ENCODE peak calls at places on chromosomes 3 and 15, in nine cellular contexts. One of them, this sample, is unnamed.

GRCh38 chr3:111695584-111696213 is 100.6 kb upstream of the ZBED2 start:
- DNase-seq in cardiac muscle cell: no peak
- DNase-seq in GM13977: no peak
- DNase-seq in left ventricle myocardium inferior: no peak
- DNase-seq in heart right ventricle: no peak
- DNase-seq in WTC11: no peak
- DNase-seq in fibroblast of the aortic adventitia: peak
- DNase-seq in GM10248: no peak
- DNase-seq in fibroblast of mammary gland: peak
- DNase-seq in this sample: no peak

GRCh38 chr3:178949896-178950295 is 121.7 kb downstream of the ZMAT3 start:
- DNase-seq in heart right ventricle: no peak
- DNase-seq in GM10248: no peak
- DNase-seq in GM13977: no peak
- DNase-seq in cardiac muscle cell: no peak
- DNase-seq in WTC11: no peak
- DNase-seq in left ventricle myocardium inferior: no peak
- DNase-seq in fibroblast of the aortic adventitia: no peak
- DNase-seq in fibroblast of mammary gland: no peak
- DNase-seq in this sample: no peak

GRCh38 chr3:129315386-129315991 is 36.8 kb downstream of the HMCES start:
- DNase-seq in left ventricle myocardium inferior: peak
- DNase-seq in WTC11: no peak
- DNase-seq in fibroblast of mammary gland: no peak
- DNase-seq in GM13977: peak
- DNase-seq in cardiac muscle cell: peak
- DNase-seq in heart right ventricle: peak
- DNase-seq in GM10248: no peak
- DNase-seq in fibroblast of the aortic adventitia: peak
- DNase-seq in this sample: peak

GRCh38 chr15:68277131-68277604 is 377 bp upstream of the FEM1B start:
- DNase-seq in heart right ventricle: no peak
- DNase-seq in GM13977: no peak
- DNase-seq in fibroblast of mammary gland: peak
- DNase-seq in cardiac muscle cell: peak
- DNase-seq in left ventricle myocardium inferior: no peak
- DNase-seq in GM10248: no peak
- DNase-seq in WTC11: peak
- DNase-seq in fibroblast of the aortic adventitia: peak
- DNase-seq in this sample: no peak

GRCh38 chr3:24249523-24249922 is 245.1 kb downstream of the THRB start:
- DNase-seq in cardiac muscle cell: no peak
- DNase-seq in WTC11: no peak
- DNase-seq in heart right ventricle: no peak
- DNase-seq in fibroblast of the aortic adventitia: no peak
- DNase-seq in left ventricle myocardium inferior: no peak
- DNase-seq in GM10248: no peak
- DNase-seq in GM13977: no peak
- DNase-seq in fibroblast of mammary gland: no peak
- DNase-seq in this sample: no peak

GRCh38 chr3:173938159-173938558 is 540.6 kb downstream of the NLGN1 start:
- DNase-seq in GM13977: no peak
- DNase-seq in fibroblast of the aortic adventitia: peak
- DNase-seq in fibroblast of mammary gland: peak
- DNase-seq in WTC11: no peak
- DNase-seq in cardiac muscle cell: peak
- DNase-seq in heart right ventricle: no peak
- DNase-seq in GM10248: no peak
- DNase-seq in left ventricle myocardium inferior: no peak
- DNase-seq in this sample: no peak

GRCh38 chr15:57510647-57511046 is 81.1 kb upstream of the MYZAP start:
- DNase-seq in cardiac muscle cell: no peak
- DNase-seq in GM13977: no peak
- DNase-seq in left ventricle myocardium inferior: peak
- DNase-seq in fibroblast of mammary gland: peak
- DNase-seq in heart right ventricle: peak
- DNase-seq in GM10248: no peak
- DNase-seq in WTC11: no peak
- DNase-seq in fibroblast of the aortic adventitia: peak
- DNase-seq in this sample: no peak

GRCh38 chr3:141959921-141960554 is 83.6 kb downstream of the ATP1B3 start:
- DNase-seq in GM13977: no peak
- DNase-seq in left ventricle myocardium inferior: no peak
- DNase-seq in fibroblast of mammary gland: peak
- DNase-seq in GM10248: no peak
- DNase-seq in cardiac muscle cell: no peak
- DNase-seq in WTC11: no peak
- DNase-seq in fibroblast of the aortic adventitia: peak
- DNase-seq in heart right ventricle: no peak
- DNase-seq in this sample: no peak

GRCh38 chr3:127959873-127960272 is 44.8 kb downstream of the KBTBD12 start:
- DNase-seq in GM10248: peak
- DNase-seq in fibroblast of mammary gland: peak
- DNase-seq in fibroblast of the aortic adventitia: no peak
- DNase-seq in WTC11: peak
- DNase-seq in heart right ventricle: no peak
- DNase-seq in left ventricle myocardium inferior: no peak
- DNase-seq in cardiac muscle cell: peak
- DNase-seq in GM13977: peak
- DNase-seq in this sample: peak

GRCh38 chr3:44910693-44911092 is 36.3 kb downstream of the TGM4 start:
- DNase-seq in GM13977: no peak
- DNase-seq in WTC11: no peak
- DNase-seq in left ventricle myocardium inferior: no peak
- DNase-seq in heart right ventricle: no peak
- DNase-seq in fibroblast of the aortic adventitia: no peak
- DNase-seq in GM10248: no peak
- DNase-seq in cardiac muscle cell: no peak
- DNase-seq in fibroblast of mammary gland: no peak
- DNase-seq in this sample: no peak

GRCh38 chr3:141373232-141373631 is 4.9 kb downstream of the ZBTB38 start:
- DNase-seq in left ventricle myocardium inferior: no peak
- DNase-seq in WTC11: no peak
- DNase-seq in cardiac muscle cell: no peak
- DNase-seq in GM10248: no peak
- DNase-seq in heart right ventricle: no peak
- DNase-seq in fibroblast of the aortic adventitia: no peak
- DNase-seq in GM13977: no peak
- DNase-seq in fibroblast of mammary gland: peak
- DNase-seq in this sample: no peak

GRCh38 chr3:129596194-129597086 is 10.0 kb downstream of the PLXND1 start:
- DNase-seq in GM10248: no peak
- DNase-seq in heart right ventricle: peak
- DNase-seq in left ventricle myocardium inferior: peak
- DNase-seq in WTC11: no peak
- DNase-seq in GM13977: no peak
- DNase-seq in cardiac muscle cell: peak
- DNase-seq in fibroblast of the aortic adventitia: peak
- DNase-seq in fibroblast of mammary gland: peak
- DNase-seq in this sample: peak

GRCh38 chr15:92244703-92245102 is 149.0 kb upstream of the ST8SIA2 start:
- DNase-seq in fibroblast of mammary gland: no peak
- DNase-seq in GM10248: no peak
- DNase-seq in WTC11: no peak
- DNase-seq in heart right ventricle: no peak
- DNase-seq in cardiac muscle cell: no peak
- DNase-seq in left ventricle myocardium inferior: no peak
- DNase-seq in GM13977: no peak
- DNase-seq in fibroblast of the aortic adventitia: no peak
- DNase-seq in this sample: no peak
- TF ChIP-seq CTCF in fibroblast of mammary gland: no peak
- TF ChIP-seq CTCF in GM10248: no peak
- TF ChIP-seq CTCF in WTC11: no peak
- TF ChIP-seq CTCF in heart right ventricle: no peak
- TF ChIP-seq CTCF in cardiac muscle cell: no peak
- TF ChIP-seq CTCF in left ventricle myocardium inferior: peak
- TF ChIP-seq CTCF in GM13977: no peak
- TF ChIP-seq CTCF in fibroblast of the aortic adventitia: no peak
- TF ChIP-seq CTCF in this sample: peak

DNA sequence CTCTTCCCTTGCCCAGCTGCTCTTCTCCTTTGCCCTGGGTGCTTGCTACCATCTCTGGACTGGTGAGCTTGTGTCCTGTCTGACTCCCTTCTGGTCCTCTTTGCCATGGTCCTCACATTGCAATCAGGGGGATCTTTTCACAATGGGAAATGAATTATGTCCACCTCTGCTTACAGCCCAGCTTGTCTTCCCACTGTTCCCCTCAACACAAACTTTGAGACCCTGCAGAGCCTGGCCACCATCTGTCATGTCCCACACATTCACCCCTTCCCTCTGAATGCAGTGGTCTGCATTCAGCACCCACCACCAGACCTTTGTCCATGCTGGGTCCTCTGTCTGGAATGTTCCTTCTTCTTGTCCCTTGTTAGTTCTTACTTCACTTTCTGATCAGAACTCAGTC is 100.5 kb downstream of the ABHD5 start:
- DNase-seq in fibroblast of mammary gland: no peak
- DNase-seq in WTC11: no peak
- DNase-seq in GM10248: no peak
- DNase-seq in fibroblast of the aortic adventitia: no peak
- DNase-seq in GM13977: no peak
- DNase-seq in cardiac muscle cell: no peak
- DNase-seq in left ventricle myocardium inferior: no peak
- DNase-seq in heart right ventricle: no peak
- DNase-seq in this sample: no peak
- TF ChIP-seq CTCF in fibroblast of mammary gland: no peak
- TF ChIP-seq CTCF in WTC11: no peak
- TF ChIP-seq CTCF in GM10248: no peak
- TF ChIP-seq CTCF in fibroblast of the aortic adventitia: no peak
- TF ChIP-seq CTCF in GM13977: no peak
- TF ChIP-seq CTCF in cardiac muscle cell: no peak
- TF ChIP-seq CTCF in left ventricle myocardium inferior: no peak
- TF ChIP-seq CTCF in heart right ventricle: no peak
- TF ChIP-seq CTCF in this sample: no peak

GRCh38 chr3:9727041-9727595 is 4.4 kb upstream of the BRPF1 start:
- DNase-seq in cardiac muscle cell: no peak
- DNase-seq in heart right ventricle: no peak
- DNase-seq in fibroblast of the aortic adventitia: no peak
- DNase-seq in WTC11: peak
- DNase-seq in GM13977: no peak
- DNase-seq in fibroblast of mammary gland: no peak
- DNase-seq in left ventricle myocardium inferior: no peak
- DNase-seq in GM10248: peak
- DNase-seq in this sample: no peak
- TF ChIP-seq CTCF in cardiac muscle cell: peak
- TF ChIP-seq CTCF in heart right ventricle: peak
- TF ChIP-seq CTCF in fibroblast of the aortic adventitia: no peak
- TF ChIP-seq CTCF in WTC11: peak
- TF ChIP-seq CTCF in GM13977: peak
- TF ChIP-seq CTCF in fibroblast of mammary gland: peak
- TF ChIP-seq CTCF in left ventricle myocardium inferior: no peak
- TF ChIP-seq CTCF in GM10248: peak
- TF ChIP-seq CTCF in this sample: peak

GRCh38 chr3:139455855-139456254 is 20.5 kb downstream of the RBP2 start:
- DNase-seq in GM10248: no peak
- DNase-seq in GM13977: no peak
- DNase-seq in cardiac muscle cell: no peak
- DNase-seq in left ventricle myocardium inferior: no peak
- DNase-seq in fibroblast of mammary gland: no peak
- DNase-seq in WTC11: no peak
- DNase-seq in fibroblast of the aortic adventitia: no peak
- DNase-seq in heart right ventricle: no peak
- DNase-seq in this sample: no peak
- TF ChIP-seq CTCF in GM10248: peak
- TF ChIP-seq CTCF in GM13977: peak
- TF ChIP-seq CTCF in cardiac muscle cell: no peak
- TF ChIP-seq CTCF in left ventricle myocardium inferior: no peak
- TF ChIP-seq CTCF in fibroblast of mammary gland: no peak
- TF ChIP-seq CTCF in WTC11: peak
- TF ChIP-seq CTCF in fibroblast of the aortic adventitia: peak
- TF ChIP-seq CTCF in heart right ventricle: no peak
- TF ChIP-seq CTCF in this sample: peak

DNA sequence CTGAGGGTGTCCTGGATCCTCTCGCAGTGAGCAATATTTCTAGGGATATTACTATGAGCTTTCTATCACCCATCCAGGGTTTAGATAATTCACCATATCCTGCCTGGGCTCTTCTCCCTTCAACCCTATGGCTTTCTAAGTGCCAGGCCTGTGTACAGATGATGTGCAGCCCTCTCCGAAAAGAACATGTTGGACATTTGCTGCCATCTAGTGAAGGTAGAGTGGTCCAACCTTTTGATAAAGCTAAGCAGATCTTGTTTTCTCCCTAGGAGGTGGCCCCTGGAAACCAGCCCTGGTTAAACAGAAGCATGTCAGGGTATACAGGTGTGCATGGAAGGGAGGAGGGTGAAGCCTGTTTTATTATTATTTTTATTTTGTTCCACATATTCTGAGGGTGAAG is 27.9 kb upstream of the SCN10A start:
- DNase-seq in cardiac muscle cell: peak
- DNase-seq in fibroblast of the aortic adventitia: peak
- DNase-seq in GM13977: no peak
- DNase-seq in GM10248: no peak
- DNase-seq in WTC11: no peak
- DNase-seq in heart right ventricle: no peak
- DNase-seq in fibroblast of mammary gland: peak
- DNase-seq in left ventricle myocardium inferior: no peak
- DNase-seq in this sample: no peak
- TF ChIP-seq CTCF in cardiac muscle cell: peak
- TF ChIP-seq CTCF in fibroblast of the aortic adventitia: peak
- TF ChIP-seq CTCF in GM13977: peak
- TF ChIP-seq CTCF in GM10248: peak
- TF ChIP-seq CTCF in WTC11: no peak
- TF ChIP-seq CTCF in heart right ventricle: peak
- TF ChIP-seq CTCF in fibroblast of mammary gland: peak
- TF ChIP-seq CTCF in left ventricle myocardium inferior: peak
- TF ChIP-seq CTCF in this sample: peak

DNA sequence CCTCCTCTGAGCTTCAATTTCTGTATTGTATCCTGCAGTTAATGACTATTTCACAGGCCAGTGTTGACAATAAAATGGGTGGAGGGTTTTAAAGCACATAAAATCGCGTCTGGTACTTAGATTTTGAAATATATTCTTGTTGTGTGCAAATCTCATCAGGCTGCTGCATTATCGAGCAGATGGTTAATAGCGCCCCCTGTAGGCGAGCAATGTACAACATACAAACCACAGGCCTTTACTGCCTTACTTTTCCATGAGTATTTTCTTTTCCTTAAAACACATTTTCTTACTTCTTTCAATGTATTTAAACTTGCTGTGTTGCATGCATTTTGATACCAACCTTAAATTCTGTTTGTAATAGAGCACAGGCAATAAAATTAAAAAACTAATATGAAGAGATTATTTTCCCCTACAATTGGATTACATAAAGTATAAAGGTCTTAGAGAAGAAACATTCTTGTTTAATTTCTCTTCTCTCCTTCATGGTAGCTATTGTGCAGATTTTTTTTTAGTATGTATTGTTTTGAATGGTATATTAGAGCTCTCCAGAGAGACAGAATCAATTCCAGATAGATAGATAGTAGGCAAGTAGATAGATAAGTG is 608.4 kb downstream of the CADM2 start:
- DNase-seq in fibroblast of mammary gland: peak
- DNase-seq in GM13977: peak
- DNase-seq in fibroblast of the aortic adventitia: no peak
- DNase-seq in heart right ventricle: no peak
- DNase-seq in WTC11: peak
- DNase-seq in cardiac muscle cell: peak
- DNase-seq in GM10248: peak
- DNase-seq in left ventricle myocardium inferior: peak
- DNase-seq in this sample: peak
- TF ChIP-seq CTCF in fibroblast of mammary gland: peak
- TF ChIP-seq CTCF in GM13977: peak
- TF ChIP-seq CTCF in fibroblast of the aortic adventitia: peak
- TF ChIP-seq CTCF in heart right ventricle: peak
- TF ChIP-seq CTCF in WTC11: peak
- TF ChIP-seq CTCF in cardiac muscle cell: peak
- TF ChIP-seq CTCF in GM10248: peak
- TF ChIP-seq CTCF in left ventricle myocardium inferior: peak
- TF ChIP-seq CTCF in this sample: peak

This sample was measured in nephron progenitor cell.